ENCODE peak calls at places on chromosomes 1 and 21, in nine cellular contexts. Q is AG09309, F is psoas muscle, B is mucosa of descending colon, W is GM13976, X is GM12865, Y is heart left ventricle, Z is Calu3, L is WTC11. R is an unnamed sample.

GRCh38 chr1:10794724-10795304 is 1.6 kb downstream of the CASZ1 start:
- DNase-seq in Q (no peak), F (peak), B (no peak), W (peak), X (peak), Y (peak), Z (peak), L (peak), R (no peak)

GRCh38 chr21:34834852-34835501 is 166.2 kb downstream of the CLIC6 start:
- DNase-seq in Q (no peak), F (no peak), B (no peak), W (no peak), X (no peak), Y (no peak), Z (no peak), L (no peak), R (no peak)

GRCh38 chr1:10213186-10213585 is 2.8 kb downstream of the KIF1B start:
- DNase-seq in Q (no peak), F (no peak), B (no peak), W (no peak), X (no peak), Y (no peak), Z (no peak), L (no peak), R (no peak)

GRCh38 chr1:75937034-75937433 is 4.8 kb upstream of the ASB17 start:
- DNase-seq in Q (peak), F (no peak), B (no peak), W (no peak), X (peak), Y (no peak), Z (no peak), L (no peak), R (no peak)

GRCh38 chr1:92494485-92495141 is 7.9 kb upstream of the GFI1 start:
- DNase-seq in Q (no peak), F (no peak), B (no peak), W (no peak), X (no peak), Y (no peak), Z (no peak), L (no peak), R (no peak)

GRCh38 chr21:41141031-41141457 is 26.9 kb upstream of the BACE2 start:
- DNase-seq in Q (peak), F (no peak), B (no peak), W (no peak), X (no peak), Y (no peak), Z (peak), L (no peak), R (no peak)

GRCh38 chr1:16324456-16324890 is 27.8 kb downstream of the FBXO42 start:
- DNase-seq in Q (peak), F (peak), B (no peak), W (no peak), X (no peak), Y (no peak), Z (peak), L (no peak), R (no peak)

GRCh38 chr1:52119722-52120121 is 22.2 kb upstream of the ZFYVE9 start:
- DNase-seq in Q (no peak), F (no peak), B (no peak), W (no peak), X (no peak), Y (no peak), Z (no peak), L (no peak), R (no peak)

GRCh38 chr1:157099633-157100009 is at the start of gene ETV3L:
- DNase-seq in Q (no peak), F (no peak), B (no peak), W (no peak), X (no peak), Y (peak), Z (no peak), L (no peak), R (peak)

GRCh38 chr1:25996966-25997758 is 701 bp downstream of the PAFAH2 start:
- DNase-seq in Q (no peak), F (no peak), B (no peak), W (peak), X (peak), Y (no peak), Z (no peak), L (no peak), R (peak)

GRCh38 chr1:188140958-188141357 is 1312.2 kb downstream of the PLA2G4A start:
- DNase-seq in Q (no peak), F (no peak), B (no peak), W (no peak), X (no peak), Y (no peak), Z (no peak), L (no peak), R (no peak)

GRCh38 chr1:213883618-213884017 is 104.2 kb upstream of the PROX1 start:
- DNase-seq in Q (no peak), F (no peak), B (no peak), W (no peak), X (peak), Y (no peak), Z (no peak), L (no peak), R (no peak)

GRCh38 chr1:96524100-96524499 is 197.5 kb upstream of the PTBP2 start:
- DNase-seq in Q (no peak), F (no peak), B (no peak), W (no peak), X (no peak), Y (no peak), Z (no peak), L (no peak), R (no peak)

GRCh38 chr1:160767417-160768294 is 28.3 kb upstream of the LY9 start:
- DNase-seq in Q (no peak), F (no peak), B (no peak), W (no peak), X (peak), Y (no peak), Z (no peak), L (no peak), R (no peak)

GRCh38 chr21:44911384-44912157 is 9.1 kb downstream of the ITGB2 start:
- DNase-seq in Q (no peak), F (peak), B (peak), W (peak), X (no peak), Y (peak), Z (peak), L (no peak), R (peak)

DNA sequence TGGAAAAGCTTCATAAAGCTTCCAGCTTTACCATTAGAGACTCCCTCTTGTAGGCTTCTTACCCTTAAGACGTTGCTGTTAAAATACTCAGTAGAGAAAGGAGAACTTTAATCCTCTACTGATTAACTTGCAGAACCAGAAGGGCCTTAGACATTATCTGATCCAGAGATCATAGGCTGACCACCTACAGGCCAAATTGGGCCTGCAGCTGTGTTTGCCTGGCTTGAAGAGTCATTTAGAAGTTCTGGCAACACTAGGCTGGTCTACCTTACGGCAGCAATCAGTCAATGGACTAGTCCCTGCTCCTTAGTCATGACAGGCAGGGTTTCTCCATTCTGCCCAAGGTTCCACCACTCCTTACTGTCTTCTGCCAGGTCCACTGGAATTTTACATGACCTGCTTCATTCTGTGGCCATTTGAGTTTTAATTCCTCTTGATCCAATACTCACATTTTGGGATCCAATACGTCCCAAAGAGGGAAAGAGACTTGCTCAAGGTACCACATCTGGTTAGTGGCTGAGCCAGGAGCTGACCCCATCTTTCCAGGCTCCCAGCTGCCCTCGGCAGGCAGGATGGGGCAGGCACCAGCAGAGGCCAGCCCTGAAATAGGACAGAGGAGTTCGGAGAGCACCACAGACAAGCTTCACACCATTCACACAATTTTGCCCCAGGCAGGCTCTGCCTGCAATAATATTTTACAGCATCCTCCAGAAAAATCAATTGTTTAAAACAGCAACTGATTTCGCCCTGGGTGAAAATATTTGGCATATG is 96.8 kb downstream of the TNR start:
- DNase-seq in Q (no peak), F (no peak), B (no peak), W (no peak), X (no peak), Y (no peak), Z (no peak), L (no peak), R (no peak)
- TF ChIP-seq CTCF in Q (no peak), F (no peak), B (no peak), W (no peak), X (no peak), Y (no peak), Z (no peak), L (no peak), R (no peak)

GRCh38 chr1:53592521-53592982 is 133.4 kb downstream of the DMRTB1 start:
- DNase-seq in Q (peak), F (no peak), B (peak), W (no peak), X (no peak), Y (no peak), Z (peak), L (peak), R (no peak)
- TF ChIP-seq CTCF in Q (no peak), F (no peak), B (no peak), W (no peak), X (peak), Y (no peak), Z (peak), L (no peak), R (no peak)

GRCh38 chr1:186191511-186191910 is 183.5 kb downstream of the TPR start:
- DNase-seq in Q (no peak), F (no peak), B (no peak), W (no peak), X (no peak), Y (no peak), Z (no peak), L (no peak), R (no peak)
- TF ChIP-seq CTCF in Q (no peak), F (no peak), B (no peak), W (no peak), X (no peak), Y (no peak), Z (no peak), L (no peak), R (no peak)

GRCh38 chr1:55287732-55288131 is 72.6 kb upstream of the USP24 start:
- DNase-seq in Q (no peak), F (no peak), B (no peak), W (no peak), X (peak), Y (no peak), Z (no peak), L (no peak), R (no peak)

GRCh38 chr1:55284856-55285255 is 69.7 kb upstream of the USP24 start:
- DNase-seq in Q (no peak), F (no peak), B (no peak), W (no peak), X (peak), Y (peak), Z (peak), L (no peak), R (no peak)

GRCh38 chr1:55286851-55287602 is 71.9 kb upstream of the USP24 start:
- DNase-seq in Q (no peak), F (no peak), B (no peak), W (no peak), X (peak), Y (no peak), Z (no peak), L (no peak), R (no peak)

GRCh38 chr1:55288245-55288644 is 73.1 kb upstream of the USP24 start:
- DNase-seq in Q (no peak), F (no peak), B (no peak), W (peak), X (peak), Y (peak), Z (no peak), L (no peak), R (no peak)

GRCh38 chr1:55285849-55286248 is 70.7 kb upstream of the USP24 start:
- DNase-seq in Q (no peak), F (no peak), B (no peak), W (no peak), X (peak), Y (no peak), Z (no peak), L (no peak), R (no peak)
- TF ChIP-seq CTCF in Q (no peak), F (no peak), B (no peak), W (no peak), X (no peak), Y (no peak), Z (no peak), L (no peak), R (no peak)

DNA sequence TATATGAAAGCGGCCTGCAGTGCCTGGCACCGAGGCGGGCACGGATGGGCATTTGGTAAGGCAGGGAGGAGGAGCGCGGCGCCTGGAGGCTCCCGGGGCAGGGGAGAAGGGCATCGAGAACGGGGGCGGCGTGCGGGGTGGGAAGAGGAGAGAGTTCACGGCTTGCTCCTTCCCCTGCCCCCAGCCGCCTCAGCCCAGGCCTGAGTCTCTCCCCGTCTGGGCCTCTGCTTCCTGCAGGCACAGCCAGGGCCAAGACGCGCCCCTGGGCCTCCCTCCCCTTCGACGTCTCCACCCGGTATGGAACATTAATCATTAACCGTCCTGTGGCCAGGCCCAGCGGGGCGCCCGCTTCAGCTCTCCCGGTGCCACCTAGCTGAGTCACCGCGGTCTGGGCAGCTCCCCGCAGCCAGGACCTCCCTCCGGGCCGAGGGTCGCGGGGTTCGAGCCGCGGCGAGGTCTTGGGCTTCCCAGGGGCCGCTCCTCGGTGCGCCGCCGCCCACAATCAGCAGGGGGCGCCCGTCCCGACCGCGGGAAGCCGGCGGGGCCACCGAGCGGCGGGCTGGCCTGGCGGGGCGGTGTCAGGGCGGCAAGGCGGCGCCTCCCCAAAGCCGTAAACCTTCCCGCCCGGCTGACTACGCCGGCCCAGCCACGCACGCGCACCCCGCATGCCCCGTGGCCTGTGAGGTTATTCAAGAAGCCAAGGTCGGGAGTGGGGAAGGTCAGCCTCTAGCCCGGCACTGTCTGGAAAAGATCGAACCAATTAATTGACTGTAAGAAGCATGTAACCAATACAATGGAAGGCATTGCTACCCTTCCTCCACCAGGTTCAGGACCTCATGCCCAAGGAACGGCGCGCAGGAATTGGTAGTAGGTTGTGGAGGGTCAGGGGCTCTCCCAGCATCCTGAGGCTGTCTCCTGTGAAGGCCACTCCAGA is 23.4 kb upstream of the RD3 start:
- DNase-seq in Q (no peak), F (peak), B (peak), W (peak), X (peak), Y (peak), Z (peak), L (peak), R (peak)
- TF ChIP-seq CTCF in Q (peak), F (peak), B (peak), W (peak), X (peak), Y (peak), Z (peak), L (peak), R (peak)

DNA sequence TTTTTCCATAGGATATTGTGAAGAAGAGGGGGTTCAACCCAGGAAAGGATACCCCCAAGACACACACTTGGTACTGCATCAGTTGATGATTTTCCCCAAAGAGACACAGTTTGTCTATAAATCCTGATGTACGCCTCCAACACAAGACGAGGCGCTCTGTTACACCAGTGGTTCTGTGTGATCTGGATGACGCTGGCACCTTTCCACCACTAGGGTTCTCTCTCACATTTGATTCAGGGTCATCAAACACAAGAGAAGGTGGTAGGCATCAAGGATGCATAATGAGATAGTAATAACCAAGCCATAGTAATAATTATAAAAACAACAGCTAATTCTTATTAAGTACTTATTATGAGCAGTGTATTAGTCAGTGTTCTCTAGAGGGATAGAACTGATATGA is 508.8 kb upstream of the ZP4 start:
- DNase-seq in Q (no peak), F (no peak), B (no peak), W (no peak), X (no peak), Y (no peak), Z (no peak), L (peak), R (no peak)
- TF ChIP-seq CTCF in Q (no peak), F (no peak), B (no peak), W (no peak), X (no peak), Y (no peak), Z (no peak), L (peak), R (no peak)